ENCODE peak calls at places on chromosomes 11 and 22, in nine cellular contexts. One of them, this sample, is unnamed.

GRCh38 chr11:2071748-2072385 is 67.3 kb downstream of the IGF2 start:
- DNase-seq in H9: no peak
- DNase-seq in neural crest cell: no peak
- DNase-seq in osteocyte: no peak
- DNase-seq in cardiac muscle cell: no peak
- DNase-seq in IMR-90: no peak
- DNase-seq in glutamatergic neuron: no peak
- DNase-seq in sigmoid colon: no peak
- DNase-seq in chondrocyte: no peak
- DNase-seq in this sample: no peak

GRCh38 chr22:46050451-46050845 is 73.5 kb upstream of the WNT7B start:
- DNase-seq in glutamatergic neuron: no peak
- DNase-seq in neural crest cell: no peak
- DNase-seq in cardiac muscle cell: no peak
- DNase-seq in H9: no peak
- DNase-seq in chondrocyte: peak; percentile 37
- DNase-seq in osteocyte: no peak
- DNase-seq in IMR-90: no peak
- DNase-seq in sigmoid colon: peak; percentile 45
- DNase-seq in this sample: no peak

GRCh38 chr22:30017375-30017774 is 62.9 kb upstream of the HORMAD2 start:
- DNase-seq in sigmoid colon: no peak
- DNase-seq in chondrocyte: no peak
- DNase-seq in IMR-90: peak; percentile 62
- DNase-seq in neural crest cell: no peak
- DNase-seq in osteocyte: no peak
- DNase-seq in glutamatergic neuron: no peak
- DNase-seq in cardiac muscle cell: no peak
- DNase-seq in H9: no peak
- DNase-seq in this sample: no peak

GRCh38 chr11:46484101-46484500 is 92.5 kb upstream of the CHRM4 start:
- DNase-seq in glutamatergic neuron: no peak
- DNase-seq in chondrocyte: no peak
- DNase-seq in IMR-90: no peak
- DNase-seq in osteocyte: no peak
- DNase-seq in cardiac muscle cell: no peak
- DNase-seq in neural crest cell: no peak
- DNase-seq in sigmoid colon: no peak
- DNase-seq in H9: no peak
- DNase-seq in this sample: no peak

GRCh38 chr11:954392-955144 is 28.9 kb downstream of the AP2A2 start:
- DNase-seq in glutamatergic neuron: no peak
- DNase-seq in cardiac muscle cell: no peak
- DNase-seq in IMR-90: no peak
- DNase-seq in sigmoid colon: no peak
- DNase-seq in neural crest cell: no peak
- DNase-seq in osteocyte: no peak
- DNase-seq in H9: no peak
- DNase-seq in chondrocyte: no peak
- DNase-seq in this sample: no peak

GRCh38 chr11:23620617-23621016 is 760.3 kb upstream of the CCDC179 start:
- DNase-seq in neural crest cell: no peak
- DNase-seq in cardiac muscle cell: no peak
- DNase-seq in IMR-90: peak; percentile 34
- DNase-seq in osteocyte: no peak
- DNase-seq in sigmoid colon: no peak
- DNase-seq in H9: no peak
- DNase-seq in chondrocyte: no peak
- DNase-seq in glutamatergic neuron: no peak
- DNase-seq in this sample: no peak

GRCh38 chr11:80007616-80008015 is 566.8 kb upstream of the TENM4 start:
- DNase-seq in IMR-90: no peak
- DNase-seq in osteocyte: no peak
- DNase-seq in chondrocyte: no peak
- DNase-seq in glutamatergic neuron: no peak
- DNase-seq in cardiac muscle cell: no peak
- DNase-seq in neural crest cell: no peak
- DNase-seq in H9: no peak
- DNase-seq in sigmoid colon: no peak
- DNase-seq in this sample: no peak

GRCh38 chr22:42720263-42721044 is at the start of gene A4GALT:
- DNase-seq in H9: peak; percentile 51
- DNase-seq in cardiac muscle cell: peak; percentile 52
- DNase-seq in sigmoid colon: no peak
- DNase-seq in chondrocyte: no peak
- DNase-seq in osteocyte: no peak
- DNase-seq in neural crest cell: no peak
- DNase-seq in glutamatergic neuron: peak; percentile 50
- DNase-seq in IMR-90: no peak
- DNase-seq in this sample: peak; percentile 62

GRCh38 chr22:19514831-19515565 is 9.2 kb downstream of the CLDN5 start:
- DNase-seq in IMR-90: peak; percentile 31
- DNase-seq in H9: no peak
- DNase-seq in neural crest cell: no peak
- DNase-seq in glutamatergic neuron: peak; percentile 83
- DNase-seq in sigmoid colon: no peak
- DNase-seq in osteocyte: no peak
- DNase-seq in cardiac muscle cell: no peak
- DNase-seq in chondrocyte: peak; percentile 32
- DNase-seq in this sample: no peak

GRCh38 chr22:42066937-42067336 is 3.7 kb downstream of the NAGA start:
- DNase-seq in cardiac muscle cell: no peak
- DNase-seq in glutamatergic neuron: no peak
- DNase-seq in neural crest cell: no peak
- DNase-seq in osteocyte: peak; percentile 80
- DNase-seq in H9: no peak
- DNase-seq in sigmoid colon: no peak
- DNase-seq in chondrocyte: peak; percentile 71
- DNase-seq in IMR-90: no peak
- DNase-seq in this sample: no peak

GRCh38 chr11:130246719-130247118 is 68.0 kb downstream of the ZBTB44 start:
- DNase-seq in H9: no peak
- DNase-seq in osteocyte: no peak
- DNase-seq in neural crest cell: no peak
- DNase-seq in cardiac muscle cell: no peak
- DNase-seq in IMR-90: peak; percentile 77
- DNase-seq in sigmoid colon: no peak
- DNase-seq in glutamatergic neuron: no peak
- DNase-seq in chondrocyte: no peak
- DNase-seq in this sample: no peak

GRCh38 chr11:108914981-108915380 is 250.1 kb downstream of the DDX10 start:
- DNase-seq in chondrocyte: no peak
- DNase-seq in osteocyte: no peak
- DNase-seq in H9: no peak
- DNase-seq in glutamatergic neuron: no peak
- DNase-seq in IMR-90: peak; percentile 71
- DNase-seq in neural crest cell: no peak
- DNase-seq in cardiac muscle cell: no peak
- DNase-seq in sigmoid colon: no peak
- DNase-seq in this sample: no peak

DNA sequence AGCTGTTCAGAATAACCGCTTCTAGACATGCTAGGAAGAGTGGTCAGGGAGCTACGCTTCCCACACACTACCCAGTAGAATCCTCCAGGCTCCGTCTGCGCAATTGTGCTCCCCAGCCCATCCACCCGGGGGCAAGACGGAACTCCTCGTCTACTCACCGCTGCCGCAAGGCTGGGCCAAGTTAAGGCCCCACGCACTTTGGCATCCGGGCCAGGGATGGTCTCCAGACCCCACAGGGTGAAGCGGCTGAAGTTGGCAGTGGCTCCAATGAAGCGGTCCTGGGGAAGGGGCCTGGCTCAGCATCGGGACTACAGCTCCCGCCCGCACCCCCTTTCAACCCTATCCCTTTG is 736 bp downstream of the RNASEH2C start:
- DNase-seq in neural crest cell: no peak
- DNase-seq in H9: no peak
- DNase-seq in osteocyte: no peak
- DNase-seq in chondrocyte: no peak
- DNase-seq in glutamatergic neuron: peak; percentile 26
- DNase-seq in IMR-90: peak; percentile 36
- DNase-seq in sigmoid colon: no peak
- DNase-seq in cardiac muscle cell: no peak
- DNase-seq in this sample: no peak
- TF ChIP-seq CTCF in neural crest cell: no peak
- TF ChIP-seq CTCF in H9: no peak
- TF ChIP-seq CTCF in osteocyte: no peak
- TF ChIP-seq CTCF in chondrocyte: no peak
- TF ChIP-seq CTCF in glutamatergic neuron: no peak
- TF ChIP-seq CTCF in IMR-90: no peak
- TF ChIP-seq CTCF in sigmoid colon: no peak
- TF ChIP-seq CTCF in cardiac muscle cell: no peak
- TF ChIP-seq CTCF in this sample: no peak

GRCh38 chr11:62245271-62245753 is 3.3 kb downstream of the SCGB1D2 start:
- DNase-seq in neural crest cell: peak; percentile 11
- DNase-seq in chondrocyte: no peak
- DNase-seq in IMR-90: peak; percentile 28
- DNase-seq in cardiac muscle cell: peak; percentile 71
- DNase-seq in H9: peak; percentile 76
- DNase-seq in glutamatergic neuron: no peak
- DNase-seq in sigmoid colon: no peak
- DNase-seq in osteocyte: no peak
- DNase-seq in this sample: peak; percentile 79
- TF ChIP-seq CTCF in neural crest cell: peak; percentile 34
- TF ChIP-seq CTCF in chondrocyte: peak; percentile 26
- TF ChIP-seq CTCF in IMR-90: no peak
- TF ChIP-seq CTCF in cardiac muscle cell: peak; percentile 43
- TF ChIP-seq CTCF in H9: peak; percentile 70
- TF ChIP-seq CTCF in glutamatergic neuron: no peak
- TF ChIP-seq CTCF in sigmoid colon: no peak
- TF ChIP-seq CTCF in osteocyte: no peak
- TF ChIP-seq CTCF in this sample: peak; percentile 28

GRCh38 chr22:17095538-17095937 is 10.7 kb downstream of the IL17RA start:
- DNase-seq in IMR-90: no peak
- DNase-seq in H9: no peak
- DNase-seq in sigmoid colon: peak; percentile 21
- DNase-seq in glutamatergic neuron: peak; percentile 47
- DNase-seq in chondrocyte: no peak
- DNase-seq in osteocyte: no peak
- DNase-seq in cardiac muscle cell: peak; percentile 22
- DNase-seq in neural crest cell: no peak
- DNase-seq in this sample: peak; percentile 32
- TF ChIP-seq CTCF in IMR-90: peak; percentile 27
- TF ChIP-seq CTCF in H9: peak; percentile 78
- TF ChIP-seq CTCF in sigmoid colon: no peak
- TF ChIP-seq CTCF in glutamatergic neuron: peak; percentile 46
- TF ChIP-seq CTCF in chondrocyte: peak; percentile 47
- TF ChIP-seq CTCF in osteocyte: no peak
- TF ChIP-seq CTCF in cardiac muscle cell: peak; percentile 42
- TF ChIP-seq CTCF in neural crest cell: peak; percentile 45
- TF ChIP-seq CTCF in this sample: peak; percentile 41

GRCh38 chr11:134254433-134254832 is 1.1 kb downstream of the ACAD8 start:
- DNase-seq in H9: no peak
- DNase-seq in chondrocyte: no peak
- DNase-seq in sigmoid colon: no peak
- DNase-seq in osteocyte: no peak
- DNase-seq in glutamatergic neuron: no peak
- DNase-seq in cardiac muscle cell: no peak
- DNase-seq in IMR-90: no peak
- DNase-seq in neural crest cell: no peak
- DNase-seq in this sample: no peak

GRCh38 chr11:134252539-134253188 is 488 bp downstream of the THYN1 start:
- DNase-seq in sigmoid colon: no peak
- DNase-seq in H9: peak; percentile 40
- DNase-seq in neural crest cell: peak; percentile 20
- DNase-seq in cardiac muscle cell: peak; percentile 42
- DNase-seq in IMR-90: peak; percentile 57
- DNase-seq in osteocyte: no peak
- DNase-seq in glutamatergic neuron: no peak
- DNase-seq in chondrocyte: no peak
- DNase-seq in this sample: peak; percentile 22

GRCh38 chr11:134250675-134251074 is 2.5 kb downstream of the THYN1 start:
- DNase-seq in neural crest cell: no peak
- DNase-seq in cardiac muscle cell: no peak
- DNase-seq in osteocyte: no peak
- DNase-seq in chondrocyte: no peak
- DNase-seq in IMR-90: no peak
- DNase-seq in sigmoid colon: no peak
- DNase-seq in H9: no peak
- DNase-seq in glutamatergic neuron: no peak
- DNase-seq in this sample: no peak

GRCh38 chr11:134257101-134257500 is 3.7 kb downstream of the ACAD8 start:
- DNase-seq in osteocyte: no peak
- DNase-seq in H9: no peak
- DNase-seq in sigmoid colon: no peak
- DNase-seq in neural crest cell: no peak
- DNase-seq in glutamatergic neuron: no peak
- DNase-seq in chondrocyte: no peak
- DNase-seq in IMR-90: no peak
- DNase-seq in cardiac muscle cell: no peak
- DNase-seq in this sample: no peak

GRCh38 chr11:134253189-134253993 is at the start of the genes ACAD8 and THYN1:
- DNase-seq in osteocyte: peak; percentile 98
- DNase-seq in neural crest cell: peak; percentile 90
- DNase-seq in sigmoid colon: peak; percentile 99
- DNase-seq in H9: peak; percentile 98
- DNase-seq in chondrocyte: peak; percentile 98
- DNase-seq in cardiac muscle cell: peak; percentile 99
- DNase-seq in glutamatergic neuron: peak; percentile 99
- DNase-seq in IMR-90: peak; percentile 95
- DNase-seq in this sample: peak; percentile 96
- TF ChIP-seq CTCF in osteocyte: no peak
- TF ChIP-seq CTCF in neural crest cell: peak; percentile 19
- TF ChIP-seq CTCF in sigmoid colon: peak; percentile 22
- TF ChIP-seq CTCF in H9: no peak
- TF ChIP-seq CTCF in chondrocyte: peak; percentile 46
- TF ChIP-seq CTCF in cardiac muscle cell: no peak
- TF ChIP-seq CTCF in glutamatergic neuron: peak; percentile 12
- TF ChIP-seq CTCF in IMR-90: no peak
- TF ChIP-seq CTCF in this sample: no peak

DNA sequence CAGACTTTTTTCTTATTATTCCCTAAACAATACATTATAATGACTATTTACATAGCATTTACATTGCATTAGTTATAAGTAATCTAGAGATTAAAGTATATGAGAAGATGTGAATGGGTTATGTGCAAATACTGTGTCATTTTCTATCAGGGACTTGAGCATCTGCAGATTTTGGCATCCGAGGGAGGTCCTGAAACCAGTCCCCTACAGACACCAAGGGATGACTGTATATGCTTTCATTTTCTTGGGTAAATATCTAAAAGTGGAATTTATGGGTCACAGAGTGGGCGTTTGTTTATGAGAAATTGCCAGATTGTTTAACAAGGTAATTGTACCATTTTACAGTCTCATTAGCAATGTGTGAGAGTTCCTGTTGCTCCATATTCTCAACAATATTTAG is 454.5 kb upstream of the API5 start:
- DNase-seq in neural crest cell: no peak
- DNase-seq in osteocyte: no peak
- DNase-seq in IMR-90: no peak
- DNase-seq in cardiac muscle cell: no peak
- DNase-seq in chondrocyte: no peak
- DNase-seq in H9: no peak
- DNase-seq in sigmoid colon: no peak
- DNase-seq in glutamatergic neuron: no peak
- DNase-seq in this sample: no peak
- TF ChIP-seq CTCF in neural crest cell: no peak
- TF ChIP-seq CTCF in osteocyte: no peak
- TF ChIP-seq CTCF in IMR-90: no peak
- TF ChIP-seq CTCF in cardiac muscle cell: no peak
- TF ChIP-seq CTCF in chondrocyte: no peak
- TF ChIP-seq CTCF in H9: no peak
- TF ChIP-seq CTCF in sigmoid colon: no peak
- TF ChIP-seq CTCF in glutamatergic neuron: no peak
- TF ChIP-seq CTCF in this sample: no peak

GRCh38 chr11:98289592-98289991 is 731.2 kb upstream of the CNTN5 start:
- DNase-seq in H9: no peak
- DNase-seq in chondrocyte: no peak
- DNase-seq in glutamatergic neuron: no peak
- DNase-seq in cardiac muscle cell: no peak
- DNase-seq in osteocyte: no peak
- DNase-seq in sigmoid colon: no peak
- DNase-seq in neural crest cell: no peak
- DNase-seq in IMR-90: no peak
- DNase-seq in this sample: no peak
- TF ChIP-seq CTCF in H9: no peak
- TF ChIP-seq CTCF in chondrocyte: no peak
- TF ChIP-seq CTCF in glutamatergic neuron: no peak
- TF ChIP-seq CTCF in cardiac muscle cell: no peak
- TF ChIP-seq CTCF in osteocyte: no peak
- TF ChIP-seq CTCF in sigmoid colon: no peak
- TF ChIP-seq CTCF in neural crest cell: no peak
- TF ChIP-seq CTCF in IMR-90: no peak
- TF ChIP-seq CTCF in this sample: no peak